ENCODE peak calls at places on chromosomes 1 and 21, in eight cellular contexts. One of them, this sample, is unnamed.

GRCh38 chr1:198179556-198179981 is 22.8 kb downstream of the NEK7 start:
- DNase-seq in AG08396: no peak
- DNase-seq in KG1: peak
- DNase-seq in left ventricle myocardium inferior: no peak
- DNase-seq in KBM-7: peak
- DNase-seq in activated T-cell treated with anti-CD3 and anti-CD28 coated beads, Interleukin-2, amount 50 U/mL, for 48 hours: no peak
- DNase-seq in EL: peak
- DNase-seq in left ventricle myocardium superior: no peak
- DNase-seq in this sample: no peak

GRCh38 chr1:248791010-248791409 is 34.7 kb downstream of the SH3BP5L start:
- DNase-seq in left ventricle myocardium inferior: no peak
- DNase-seq in left ventricle myocardium superior: no peak
- DNase-seq in AG08396: no peak
- DNase-seq in KBM-7: no peak
- DNase-seq in activated T-cell treated with anti-CD3 and anti-CD28 coated beads, Interleukin-2, amount 50 U/mL, for 48 hours: no peak
- DNase-seq in KG1: no peak
- DNase-seq in EL: no peak
- DNase-seq in this sample: no peak

GRCh38 chr1:33296082-33296458 is 24.8 kb downstream of the A3GALT2 start:
- DNase-seq in KBM-7: no peak
- DNase-seq in EL: no peak
- DNase-seq in KG1: no peak
- DNase-seq in left ventricle myocardium superior: no peak
- DNase-seq in activated T-cell treated with anti-CD3 and anti-CD28 coated beads, Interleukin-2, amount 50 U/mL, for 48 hours: no peak
- DNase-seq in left ventricle myocardium inferior: no peak
- DNase-seq in AG08396: no peak
- DNase-seq in this sample: no peak

GRCh38 chr1:18955442-18956188 is 861 bp downstream of the IFFO2 start:
- DNase-seq in activated T-cell treated with anti-CD3 and anti-CD28 coated beads, Interleukin-2, amount 50 U/mL, for 48 hours: peak
- DNase-seq in left ventricle myocardium inferior: no peak
- DNase-seq in EL: peak
- DNase-seq in left ventricle myocardium superior: peak
- DNase-seq in KBM-7: peak
- DNase-seq in AG08396: peak
- DNase-seq in KG1: no peak
- DNase-seq in this sample: no peak

GRCh38 chr1:197140123-197140522 is 6.3 kb downstream of the ASPM start:
- DNase-seq in KBM-7: no peak
- DNase-seq in AG08396: no peak
- DNase-seq in EL: peak
- DNase-seq in KG1: no peak
- DNase-seq in left ventricle myocardium inferior: no peak
- DNase-seq in activated T-cell treated with anti-CD3 and anti-CD28 coated beads, Interleukin-2, amount 50 U/mL, for 48 hours: no peak
- DNase-seq in left ventricle myocardium superior: no peak
- DNase-seq in this sample: no peak

GRCh38 chr1:51607676-51608075 is 9.2 kb upstream of the OSBPL9 start:
- DNase-seq in KG1: no peak
- DNase-seq in activated T-cell treated with anti-CD3 and anti-CD28 coated beads, Interleukin-2, amount 50 U/mL, for 48 hours: no peak
- DNase-seq in AG08396: no peak
- DNase-seq in KBM-7: peak
- DNase-seq in left ventricle myocardium inferior: no peak
- DNase-seq in left ventricle myocardium superior: no peak
- DNase-seq in EL: peak
- DNase-seq in this sample: no peak

GRCh38 chr1:110620250-110620615 is 14.1 kb upstream of the KCNA2 start:
- DNase-seq in KBM-7: no peak
- DNase-seq in activated T-cell treated with anti-CD3 and anti-CD28 coated beads, Interleukin-2, amount 50 U/mL, for 48 hours: no peak
- DNase-seq in AG08396: no peak
- DNase-seq in left ventricle myocardium inferior: no peak
- DNase-seq in KG1: no peak
- DNase-seq in EL: no peak
- DNase-seq in left ventricle myocardium superior: no peak
- DNase-seq in this sample: no peak

GRCh38 chr1:110171134-110171733 is 20.9 kb downstream of the SLC6A17 start:
- DNase-seq in AG08396: no peak
- DNase-seq in left ventricle myocardium superior: no peak
- DNase-seq in EL: no peak
- DNase-seq in left ventricle myocardium inferior: no peak
- DNase-seq in KBM-7: no peak
- DNase-seq in KG1: no peak
- DNase-seq in activated T-cell treated with anti-CD3 and anti-CD28 coated beads, Interleukin-2, amount 50 U/mL, for 48 hours: no peak
- DNase-seq in this sample: no peak

GRCh38 chr1:10833630-10834557 is 37.4 kb upstream of the CASZ1 start:
- DNase-seq in AG08396: no peak
- DNase-seq in activated T-cell treated with anti-CD3 and anti-CD28 coated beads, Interleukin-2, amount 50 U/mL, for 48 hours: no peak
- DNase-seq in left ventricle myocardium superior: no peak
- DNase-seq in EL: no peak
- DNase-seq in KG1: no peak
- DNase-seq in KBM-7: no peak
- DNase-seq in left ventricle myocardium inferior: no peak
- DNase-seq in this sample: no peak

GRCh38 chr1:230754831-230755230 is 7.6 kb downstream of the CAPN9 start:
- DNase-seq in activated T-cell treated with anti-CD3 and anti-CD28 coated beads, Interleukin-2, amount 50 U/mL, for 48 hours: no peak
- DNase-seq in EL: peak
- DNase-seq in KBM-7: no peak
- DNase-seq in KG1: no peak
- DNase-seq in left ventricle myocardium inferior: peak
- DNase-seq in left ventricle myocardium superior: peak
- DNase-seq in AG08396: peak
- DNase-seq in this sample: no peak

GRCh38 chr1:31799895-31800676 is 15.7 kb downstream of the SPOCD1 start:
- DNase-seq in KG1: no peak
- DNase-seq in activated T-cell treated with anti-CD3 and anti-CD28 coated beads, Interleukin-2, amount 50 U/mL, for 48 hours: peak
- DNase-seq in KBM-7: no peak
- DNase-seq in AG08396: no peak
- DNase-seq in left ventricle myocardium superior: no peak
- DNase-seq in left ventricle myocardium inferior: no peak
- DNase-seq in EL: no peak
- DNase-seq in this sample: no peak

GRCh38 chr1:162405800-162406199 is 6.1 kb downstream of the SH2D1B start:
- DNase-seq in AG08396: no peak
- DNase-seq in activated T-cell treated with anti-CD3 and anti-CD28 coated beads, Interleukin-2, amount 50 U/mL, for 48 hours: no peak
- DNase-seq in left ventricle myocardium superior: no peak
- DNase-seq in EL: peak
- DNase-seq in left ventricle myocardium inferior: no peak
- DNase-seq in KG1: no peak
- DNase-seq in KBM-7: no peak
- DNase-seq in this sample: no peak

GRCh38 chr1:12604114-12604874 is 13.7 kb downstream of the DHRS3 start:
- DNase-seq in activated T-cell treated with anti-CD3 and anti-CD28 coated beads, Interleukin-2, amount 50 U/mL, for 48 hours: peak
- DNase-seq in KBM-7: peak
- DNase-seq in KG1: no peak
- DNase-seq in EL: peak
- DNase-seq in left ventricle myocardium superior: peak
- DNase-seq in AG08396: peak
- DNase-seq in left ventricle myocardium inferior: peak
- DNase-seq in this sample: no peak

GRCh38 chr21:28247454-28248020 is 745.1 kb downstream of the LTN1 start:
- DNase-seq in KG1: no peak
- DNase-seq in activated T-cell treated with anti-CD3 and anti-CD28 coated beads, Interleukin-2, amount 50 U/mL, for 48 hours: no peak
- DNase-seq in EL: no peak
- DNase-seq in AG08396: no peak
- DNase-seq in KBM-7: no peak
- DNase-seq in left ventricle myocardium inferior: no peak
- DNase-seq in left ventricle myocardium superior: no peak
- DNase-seq in this sample: no peak

GRCh38 chr21:42340187-42340586 is 10.6 kb downstream of the TFF2 start:
- DNase-seq in KBM-7: no peak
- DNase-seq in AG08396: no peak
- DNase-seq in left ventricle myocardium superior: no peak
- DNase-seq in KG1: no peak
- DNase-seq in activated T-cell treated with anti-CD3 and anti-CD28 coated beads, Interleukin-2, amount 50 U/mL, for 48 hours: peak
- DNase-seq in EL: no peak
- DNase-seq in left ventricle myocardium inferior: no peak
- DNase-seq in this sample: no peak

GRCh38 chr1:65658122-65658521 is 134.6 kb upstream of the PDE4B start:
- DNase-seq in KG1: no peak
- DNase-seq in activated T-cell treated with anti-CD3 and anti-CD28 coated beads, Interleukin-2, amount 50 U/mL, for 48 hours: no peak
- DNase-seq in left ventricle myocardium inferior: no peak
- DNase-seq in EL: peak
- DNase-seq in AG08396: no peak
- DNase-seq in KBM-7: no peak
- DNase-seq in left ventricle myocardium superior: no peak
- DNase-seq in this sample: no peak

GRCh38 chr1:27934818-27935549 is at the start of gene SMPDL3B:
- DNase-seq in left ventricle myocardium inferior: no peak
- DNase-seq in EL: peak
- DNase-seq in left ventricle myocardium superior: no peak
- DNase-seq in KBM-7: peak
- DNase-seq in KG1: peak
- DNase-seq in AG08396: no peak
- DNase-seq in activated T-cell treated with anti-CD3 and anti-CD28 coated beads, Interleukin-2, amount 50 U/mL, for 48 hours: peak
- DNase-seq in this sample: no peak

GRCh38 chr1:209896346-209896745 is 41.7 kb upstream of the SYT14 start:
- DNase-seq in left ventricle myocardium inferior: no peak
- DNase-seq in KG1: no peak
- DNase-seq in left ventricle myocardium superior: no peak
- DNase-seq in EL: no peak
- DNase-seq in KBM-7: no peak
- DNase-seq in AG08396: no peak
- DNase-seq in activated T-cell treated with anti-CD3 and anti-CD28 coated beads, Interleukin-2, amount 50 U/mL, for 48 hours: no peak
- DNase-seq in this sample: no peak

GRCh38 chr1:187838335-187839293 is 1009.9 kb downstream of the PLA2G4A start:
- DNase-seq in left ventricle myocardium inferior: no peak
- DNase-seq in activated T-cell treated with anti-CD3 and anti-CD28 coated beads, Interleukin-2, amount 50 U/mL, for 48 hours: no peak
- DNase-seq in AG08396: no peak
- DNase-seq in KBM-7: no peak
- DNase-seq in EL: no peak
- DNase-seq in KG1: no peak
- DNase-seq in left ventricle myocardium superior: no peak
- DNase-seq in this sample: no peak

GRCh38 chr1:201432814-201433213 is 11.3 kb upstream of the TNNI1 start:
- DNase-seq in EL: no peak
- DNase-seq in AG08396: no peak
- DNase-seq in KBM-7: no peak
- DNase-seq in left ventricle myocardium inferior: no peak
- DNase-seq in left ventricle myocardium superior: no peak
- DNase-seq in KG1: no peak
- DNase-seq in activated T-cell treated with anti-CD3 and anti-CD28 coated beads, Interleukin-2, amount 50 U/mL, for 48 hours: no peak
- DNase-seq in this sample: no peak

GRCh38 chr1:145730900-145731299 is 11.6 kb downstream of the CD160 start:
- DNase-seq in EL: no peak
- DNase-seq in KBM-7: no peak
- DNase-seq in left ventricle myocardium inferior: no peak
- DNase-seq in left ventricle myocardium superior: no peak
- DNase-seq in AG08396: no peak
- DNase-seq in activated T-cell treated with anti-CD3 and anti-CD28 coated beads, Interleukin-2, amount 50 U/mL, for 48 hours: no peak
- DNase-seq in KG1: no peak
- DNase-seq in this sample: no peak

GRCh38 chr1:85027242-85027983 is 20.9 kb downstream of the MCOLN3 start:
- DNase-seq in AG08396: no peak
- DNase-seq in KG1: no peak
- DNase-seq in left ventricle myocardium superior: no peak
- DNase-seq in KBM-7: no peak
- DNase-seq in left ventricle myocardium inferior: no peak
- DNase-seq in activated T-cell treated with anti-CD3 and anti-CD28 coated beads, Interleukin-2, amount 50 U/mL, for 48 hours: peak
- DNase-seq in EL: no peak
- DNase-seq in this sample: peak

GRCh38 chr1:182588460-182589396 is at the start of gene RNASEL:
- DNase-seq in left ventricle myocardium superior: peak
- DNase-seq in activated T-cell treated with anti-CD3 and anti-CD28 coated beads, Interleukin-2, amount 50 U/mL, for 48 hours: peak
- DNase-seq in KG1: no peak
- DNase-seq in left ventricle myocardium inferior: peak
- DNase-seq in AG08396: peak
- DNase-seq in EL: peak
- DNase-seq in KBM-7: peak
- DNase-seq in this sample: peak